ENCODE peak calls at places on chromosome 4, in five cellular contexts. C is sigmoid colon, W is uterus, X is A549, L is tibial nerve. Y is an unnamed sample.

GRCh38 chr4:56424697-56425514 is 10.5 kb downstream of the PPAT start:
- DNase-seq in C (no peak), W (no peak), X (peak; percentile 16), L (peak; percentile 74), Y (peak; percentile 46)

GRCh38 chr4:164959896-164960295 is 17.6 kb downstream of the TRIM61 start:
- DNase-seq in C (no peak), W (no peak), X (no peak), L (no peak), Y (no peak)

GRCh38 chr4:47287735-47288134 is 175.8 kb downstream of the COMMD8 start:
- DNase-seq in C (no peak), W (no peak), X (no peak), L (no peak), Y (no peak)

GRCh38 chr4:185587065-185587443 is 51.7 kb upstream of the PDLIM3 start:
- DNase-seq in C (no peak), W (no peak), X (no peak), L (no peak), Y (no peak)

GRCh38 chr4:105059337-105059736 is 87.3 kb upstream of the TET2 start:
- DNase-seq in C (no peak), W (no peak), X (no peak), L (no peak), Y (no peak)

GRCh38 chr4:119498520-119498919 is 130.1 kb downstream of the PDE5A start:
- DNase-seq in C (peak; percentile 75), W (peak; percentile 35), X (no peak), L (peak; percentile 11), Y (no peak)

GRCh38 chr4:152462715-152463114 is 73.2 kb downstream of the FBXW7 start:
- DNase-seq in C (no peak), W (no peak), X (no peak), L (no peak), Y (no peak)

GRCh38 chr4:107896158-107896645 is 35.1 kb upstream of the CYP2U1 start:
- DNase-seq in C (no peak), W (no peak), X (peak; percentile 44), L (no peak), Y (no peak)

GRCh38 chr4:123503698-123504389 is 107.2 kb downstream of the SPRY1 start:
- DNase-seq in C (no peak), W (no peak), X (no peak), L (peak; percentile 20), Y (no peak)

GRCh38 chr4:173246719-173247118 is 78.1 kb downstream of the GALNT7 start:
- DNase-seq in C (no peak), W (no peak), X (no peak), L (no peak), Y (no peak)

GRCh38 chr4:152072886-152073285 is 312.1 kb upstream of the GATB start:
- DNase-seq in C (no peak), W (no peak), X (no peak), L (no peak), Y (no peak)

GRCh38 chr4:143352052-143352451 is 15.4 kb downstream of the GAB1 start:
- DNase-seq in C (no peak), W (no peak), X (no peak), L (no peak), Y (no peak)

GRCh38 chr4:152990471-152991131 is 54.5 kb downstream of the FHDC1 start:
- DNase-seq in C (no peak), W (no peak), X (no peak), L (no peak), Y (no peak)

GRCh38 chr4:162683659-162684370 is 482.9 kb downstream of the NAF1 start:
- DNase-seq in C (no peak), W (no peak), X (peak; percentile 11), L (no peak), Y (no peak)

GRCh38 chr4:168221298-168221697 is 97.3 kb downstream of the DDX60 start:
- DNase-seq in C (no peak), W (no peak), X (no peak), L (peak; percentile 9), Y (peak; percentile 28)

GRCh38 chr4:25223770-25224375 is 10.0 kb upstream of the PI4K2B start:
- DNase-seq in C (no peak), W (no peak), X (no peak), L (no peak), Y (no peak)

GRCh38 chr4:6309755-6310154 is 40.1 kb downstream of the WFS1 start:
- DNase-seq in C (no peak), W (no peak), X (no peak), L (no peak), Y (no peak)

GRCh38 chr4:86247906-86248305 is 111.9 kb downstream of the MAPK10 start:
- DNase-seq in C (no peak), W (no peak), X (no peak), L (no peak), Y (no peak)

GRCh38 chr4:13484749-13485345 is 707 bp upstream of the RAB28 start:
- DNase-seq in C (no peak), W (no peak), X (peak; percentile 8), L (no peak), Y (no peak)

GRCh38 chr4:83043801-83044407 is 8.9 kb downstream of the COPS4 start:
- DNase-seq in C (no peak), W (peak; percentile 56), X (no peak), L (no peak), Y (no peak)

GRCh38 chr4:115090483-115091075 is 22.8 kb downstream of the NDST4 start:
- DNase-seq in C (no peak), W (no peak), X (no peak), L (no peak), Y (no peak)

GRCh38 chr4:6386091-6386490 is 86.3 kb downstream of the PPP2R2C start:
- DNase-seq in C (no peak), W (no peak), X (no peak), L (no peak), Y (no peak)

GRCh38 chr4:125749354-125749753 is 434.6 kb downstream of the FAT4 start:
- DNase-seq in C (no peak), W (no peak), X (no peak), L (no peak), Y (no peak)

DNA sequence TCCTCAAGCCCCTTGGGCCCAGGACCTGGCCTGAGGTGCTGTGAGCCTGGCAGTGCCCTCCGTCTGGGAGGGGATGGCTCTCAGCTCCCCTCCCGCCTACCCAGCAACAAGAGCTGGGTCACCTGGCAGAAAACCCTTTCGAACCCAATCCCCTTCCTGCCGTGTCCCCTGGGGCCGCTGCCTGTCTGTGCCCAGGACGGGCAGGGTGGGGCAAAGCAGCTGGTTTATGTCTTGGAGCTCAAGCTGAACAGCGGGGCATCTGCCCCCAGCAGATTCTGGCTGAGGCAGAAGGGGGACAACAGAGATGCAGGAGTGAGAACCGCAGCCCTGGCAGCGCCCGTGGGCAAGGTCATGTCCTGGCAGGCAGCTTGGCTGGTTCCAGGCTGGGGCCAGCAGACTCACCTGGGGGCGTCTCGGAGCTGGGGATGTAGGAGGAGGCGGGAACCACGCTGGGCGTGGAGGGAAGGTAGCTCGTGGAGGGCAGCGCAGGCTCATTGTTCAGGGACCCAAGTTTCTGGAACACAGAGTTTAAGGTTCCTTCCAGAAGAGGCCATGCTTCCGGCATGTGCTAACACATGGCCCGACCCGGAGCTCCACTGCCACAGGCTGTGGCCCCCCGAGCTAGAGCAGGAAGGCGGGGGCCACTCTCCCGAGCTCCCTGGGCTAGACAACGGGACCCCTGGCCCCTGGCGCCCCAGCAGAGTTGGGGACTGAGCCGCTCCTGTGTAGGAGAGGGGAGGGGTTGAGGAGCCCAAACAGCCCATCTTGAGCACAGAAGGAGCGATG is 24.2 kb downstream of the NELFA start:
- DNase-seq in C (no peak), W (no peak), X (no peak), L (no peak), Y (no peak)
- TF ChIP-seq POLR2A in C (no peak), W (no peak), X (no peak), L (no peak), Y (no peak)

GRCh38 chr4:88009871-88010270 is 2.4 kb downstream of the PKD2 start:
- DNase-seq in C (no peak), W (no peak), X (no peak), L (no peak), Y (no peak)

GRCh38 chr4:88008624-88009235 is 1.3 kb downstream of the PKD2 start:
- DNase-seq in C (no peak), W (no peak), X (no peak), L (no peak), Y (no peak)

GRCh38 chr4:88006956-88007303 is 505 bp upstream of the PKD2 start:
- DNase-seq in C (peak; percentile 66), W (no peak), X (no peak), L (no peak), Y (no peak)

GRCh38 chr4:88008133-88008621 is 742 bp downstream of the PKD2 start:
- DNase-seq in C (peak; percentile 75), W (peak; percentile 44), X (peak; percentile 30), L (no peak), Y (peak; percentile 48)

GRCh38 chr4:88007304-88008132 is at the start of gene PKD2:
- DNase-seq in C (peak; percentile 94), W (peak; percentile 93), X (peak; percentile 49), L (peak; percentile 82), Y (peak; percentile 84)
- H3K27ac ChIP-seq in C (peak within 1 kb of the TSS; percentile 97), W (peak within 1 kb of the TSS; percentile 99), X (peak within 1 kb of the TSS; percentile 100), L (peak within 1 kb of the TSS; percentile 88), Y (peak within 1 kb of the TSS; percentile 83)

DNA sequence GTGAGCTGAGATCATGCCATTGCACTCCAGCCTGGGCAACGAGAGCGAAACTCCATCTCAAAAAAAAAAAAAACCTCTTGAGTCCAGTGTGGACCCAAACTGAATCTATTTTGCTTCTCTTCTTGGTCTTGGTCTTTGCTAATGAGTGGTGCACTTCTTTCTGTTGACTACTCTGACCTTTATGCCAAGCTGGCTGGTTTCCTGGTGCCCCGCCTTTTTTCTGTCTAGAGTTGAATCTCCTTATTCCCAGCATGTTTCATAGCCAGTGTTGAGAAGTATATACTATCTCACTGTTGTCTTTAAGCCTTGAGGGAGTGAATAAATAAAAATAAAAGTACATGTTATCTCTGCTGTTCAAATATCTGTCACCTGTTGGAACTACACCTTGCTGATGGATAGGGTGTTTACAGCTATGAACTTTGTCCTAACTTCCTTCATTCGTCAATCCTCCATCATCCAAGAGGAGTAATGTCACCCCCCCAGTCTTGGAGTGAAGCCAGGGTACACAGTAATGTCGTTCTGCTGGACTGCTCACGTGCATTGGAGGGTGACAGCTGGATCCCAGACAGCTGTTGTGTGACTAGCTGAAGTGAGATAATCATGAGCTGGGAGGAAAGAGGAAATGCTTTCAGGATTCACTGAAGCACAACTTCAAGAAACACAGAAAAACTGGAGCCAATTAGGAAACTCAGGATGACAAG is 99.3 kb upstream of the PRKG2 start:
- DNase-seq in C (no peak), W (no peak), X (no peak), L (no peak), Y (peak; percentile 85)
- TF ChIP-seq POLR2A in C (no peak), W (no peak), X (no peak), L (no peak), Y (no peak)

GRCh38 chr4:7906171-7906581 is 33.5 kb downstream of the AFAP1 start:
- DNase-seq in C (no peak), W (no peak), X (no peak), L (no peak), Y (no peak)

GRCh38 chr4:7908668-7909067 is 31.0 kb downstream of the AFAP1 start:
- DNase-seq in C (no peak), W (no peak), X (no peak), L (no peak), Y (no peak)

GRCh38 chr4:7904942-7905341 is 34.7 kb downstream of the AFAP1 start:
- DNase-seq in C (peak; percentile 77), W (peak; percentile 37), X (no peak), L (no peak), Y (no peak)

GRCh38 chr4:7905461-7905915 is 34.2 kb downstream of the AFAP1 start:
- DNase-seq in C (no peak), W (peak; percentile 47), X (no peak), L (peak; percentile 57), Y (no peak)

GRCh38 chr4:7907142-7907541 is 32.5 kb downstream of the AFAP1 start:
- DNase-seq in C (no peak), W (no peak), X (no peak), L (no peak), Y (no peak)
- H3K27ac ChIP-seq in C (peak overlapping the region; percentile 94), W (peak overlapping the region; percentile 82), X (peak overlapping the region; percentile 82), L (no peak overlapping the region), Y (no peak overlapping the region)